ENCODE peak calls at places on chromosome 2, in four cellular contexts. Y is endothelial cell, O is posterior cingulate gyrus, R is coronary artery. N is an unnamed sample.

GRCh38 chr2:673615-674318 is 3.4 kb downstream of the TMEM18 start:
- DNase-seq in O (no peak), R (no peak), Y (no peak), N (no peak)

GRCh38 chr2:28904295-28904694 is 9.8 kb downstream of the WDR43 start:
- DNase-seq in Y (no peak), R (no peak), O (no peak), N (no peak)

GRCh38 chr2:174692256-174692830 is 71.9 kb downstream of the CHRNA1 start:
- DNase-seq in R (no peak), O (peak), Y (no peak), N (no peak)

GRCh38 chr2:101515512-101515911 is 40.6 kb upstream of the RFX8 start:
- DNase-seq in Y (no peak), O (no peak), R (no peak), N (no peak)

GRCh38 chr2:171390941-171391516 is 42.8 kb downstream of the METTL8 start:
- DNase-seq in R (no peak), Y (no peak), O (no peak), N (no peak)

GRCh38 chr2:63680455-63680854 is 91.7 kb downstream of the MDH1 start:
- DNase-seq in R (no peak), O (no peak), Y (no peak), N (no peak)

GRCh38 chr2:202237787-202238233 is 587 bp downstream of the SUMO1 start:
- DNase-seq in Y (peak), O (no peak), R (no peak), N (peak)

GRCh38 chr2:95050385-95051300 is 25.1 kb downstream of the MAL start:
- DNase-seq in O (no peak), Y (no peak), R (no peak), N (no peak)

GRCh38 chr2:148675708-148676107 is 31.2 kb downstream of the EPC2 start:
- DNase-seq in O (no peak), R (no peak), Y (no peak), N (no peak)

GRCh38 chr2:213306320-213306942 is 22.2 kb downstream of the SPAG16 start:
- DNase-seq in O (no peak), R (no peak), Y (no peak), N (no peak)

GRCh38 chr2:1360132-1360531 is 53.1 kb upstream of the TPO start:
- DNase-seq in O (no peak), R (no peak), Y (no peak), N (no peak)

GRCh38 chr2:226673314-226673723 is 126.3 kb downstream of the IRS1 start:
- DNase-seq in O (no peak), R (no peak), Y (no peak), N (no peak)

GRCh38 chr2:182666674-182667320 is 49.3 kb upstream of the DNAJC10 start:
- DNase-seq in R (no peak), O (no peak), Y (no peak), N (no peak)

GRCh38 chr2:10951558-10952414 is 40.1 kb downstream of the KCNF1 start:
- DNase-seq in R (no peak), Y (no peak), O (no peak), N (no peak)